ENCODE peak calls at places on chromosomes 6 and 20, in nine cellular contexts. T, E, Y, V, M, J, G, U and N are unnamed samples.

GRCh38 chr20:52011093-52011492 is 180.5 kb downstream of the ZFP64 start:
- DNase-seq in T (no peak), E (no peak), Y (no peak), V (no peak), M (no peak), J (no peak), G (no peak), U (no peak), N (no peak)

GRCh38 chr6:235763-236360 is 56.4 kb upstream of the DUSP22 start:
- DNase-seq in T (peak; percentile 78), E (no peak), Y (no peak), V (peak; percentile 54), M (no peak), J (peak; percentile 34), G (no peak), U (peak; percentile 57), N (no peak)

GRCh38 chr6:278494-278893 is 13.8 kb upstream of the DUSP22 start:
- DNase-seq in T (no peak), E (no peak), Y (no peak), V (no peak), M (no peak), J (no peak), G (no peak), U (no peak), N (no peak)

GRCh38 chr6:51841656-51842055 is 245.8 kb downstream of the PKHD1 start:
- DNase-seq in T (no peak), E (no peak), Y (no peak), V (peak; percentile 35), M (no peak), J (no peak), G (no peak), U (no peak), N (no peak)

GRCh38 chr6:36677753-36678487 is 594 bp upstream of the CDKN1A start:
- DNase-seq in T (no peak), E (no peak), Y (no peak), V (no peak), M (no peak), J (no peak), G (no peak), U (no peak), N (no peak)

GRCh38 chr6:73857341-73857890 is 161.4 kb downstream of the CD109 start:
- DNase-seq in T (no peak), E (no peak), Y (no peak), V (no peak), M (no peak), J (no peak), G (no peak), U (no peak), N (no peak)

GRCh38 chr6:111774346-111774703 is 98.9 kb downstream of the FYN start:
- DNase-seq in T (peak; percentile 37), E (no peak), Y (no peak), V (peak; percentile 70), M (no peak), J (no peak), G (no peak), U (no peak), N (no peak)

GRCh38 chr6:32271427-32271826 is 47.6 kb upstream of the NOTCH4 start:
- DNase-seq in T (no peak), E (no peak), Y (no peak), V (no peak), M (no peak), J (no peak), G (no peak), U (peak; percentile 9), N (no peak)

GRCh38 chr6:151763938-151764680 is 43.4 kb upstream of the ESR1 start:
- DNase-seq in T (peak; percentile 82), E (peak; percentile 91), Y (peak; percentile 95), V (peak; percentile 96), M (peak; percentile 95), J (peak; percentile 22), G (peak; percentile 95), U (no peak), N (peak; percentile 96)

GRCh38 chr6:49582529-49582928 is 32.1 kb downstream of the C6orf141 start:
- DNase-seq in T (no peak), E (no peak), Y (no peak), V (no peak), M (no peak), J (no peak), G (no peak), U (no peak), N (no peak)

GRCh38 chr6:49579649-49580048 is 29.2 kb downstream of the C6orf141 start:
- DNase-seq in T (no peak), E (no peak), Y (no peak), V (no peak), M (no peak), J (no peak), G (no peak), U (no peak), N (no peak)

GRCh38 chr6:49576618-49577017 is 26.1 kb downstream of the C6orf141 start:
- DNase-seq in T (no peak), E (no peak), Y (no peak), V (no peak), M (no peak), J (no peak), G (no peak), U (no peak), N (no peak)
- H3K4me1 ChIP-seq in T (no peaks in the 10 kb centered on the region), E (no peaks in the 10 kb centered on the region), Y (no peaks in the 10 kb centered on the region), V (no peaks in the 10 kb centered on the region), M (no peaks in the 10 kb centered on the region), J (no peaks in the 10 kb centered on the region), G (no peaks in the 10 kb centered on the region), U (no peaks in the 10 kb centered on the region), N (peaks cover 6% of the 10 kb centered on the region)

GRCh38 chr20:59033093-59033492 is 958 bp upstream of the ATP5F1E start:
- DNase-seq in T (no peak), E (no peak), Y (no peak), V (no peak), M (no peak), J (no peak), G (no peak), U (no peak), N (no peak)
- H3K4me3 ChIP-seq in T (peak overlapping the region; percentile 63), E (no peak overlapping the region), Y (peak overlapping the region; percentile 86), V (no peak overlapping the region), M (peak overlapping the region; percentile 78), J (peak overlapping the region; percentile 89), G (peak overlapping the region; percentile 85), U (peak overlapping the region; percentile 71), N (peak overlapping the region; percentile 68)

DNA sequence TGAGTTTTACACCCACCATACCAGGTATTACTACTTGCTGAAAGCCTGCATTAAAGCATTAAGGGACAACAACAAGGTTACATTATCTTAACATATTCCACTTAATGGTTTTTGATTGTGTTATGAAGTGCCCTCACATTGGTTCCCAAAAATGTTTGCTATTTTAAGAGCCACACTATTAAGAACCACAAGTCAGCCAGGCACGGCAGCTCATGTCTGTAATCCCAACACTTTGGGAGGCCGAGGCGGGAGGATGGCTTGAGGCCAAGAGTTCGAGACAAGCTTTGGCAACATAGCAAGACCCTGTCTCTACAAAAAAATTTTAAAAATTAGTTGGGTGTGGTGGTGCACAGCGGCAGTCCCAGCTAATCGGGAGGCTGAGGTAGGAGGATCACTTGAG is 28.2 kb downstream of the ATXN1 start:
- DNase-seq in T (no peak), E (no peak), Y (no peak), V (no peak), M (no peak), J (no peak), G (peak; percentile 28), U (no peak), N (no peak)
- H3K4me1 ChIP-seq in T (peaks cover 13% of the 10 kb centered on the region), E (peaks cover 41% of the 10 kb centered on the region), Y (peaks cover 64% of the 10 kb centered on the region), V (no peaks in the 10 kb centered on the region), M (no peaks in the 10 kb centered on the region), J (no peaks in the 10 kb centered on the region), G (peaks cover 60% of the 10 kb centered on the region), U (peaks cover 42% of the 10 kb centered on the region), N (peaks cover 37% of the 10 kb centered on the region)

GRCh38 chr6:149127212-149127611 is 190.3 kb upstream of the TAB2 start:
- DNase-seq in T (peak; percentile 73), E (no peak), Y (no peak), V (no peak), M (no peak), J (no peak), G (no peak), U (no peak), N (no peak)

GRCh38 chr6:149130093-149130872 is 187.2 kb upstream of the TAB2 start:
- DNase-seq in T (peak; percentile 21), E (no peak), Y (no peak), V (no peak), M (no peak), J (no peak), G (no peak), U (no peak), N (no peak)

GRCh38 chr6:149131891-149132290 is 185.6 kb upstream of the TAB2 start:
- DNase-seq in T (no peak), E (no peak), Y (no peak), V (no peak), M (no peak), J (no peak), G (no peak), U (no peak), N (no peak)

GRCh38 chr6:149129401-149130077 is 188.0 kb upstream of the TAB2 start:
- DNase-seq in T (peak; percentile 61), E (no peak), Y (no peak), V (no peak), M (peak; percentile 68), J (no peak), G (no peak), U (no peak), N (no peak)

DNA sequence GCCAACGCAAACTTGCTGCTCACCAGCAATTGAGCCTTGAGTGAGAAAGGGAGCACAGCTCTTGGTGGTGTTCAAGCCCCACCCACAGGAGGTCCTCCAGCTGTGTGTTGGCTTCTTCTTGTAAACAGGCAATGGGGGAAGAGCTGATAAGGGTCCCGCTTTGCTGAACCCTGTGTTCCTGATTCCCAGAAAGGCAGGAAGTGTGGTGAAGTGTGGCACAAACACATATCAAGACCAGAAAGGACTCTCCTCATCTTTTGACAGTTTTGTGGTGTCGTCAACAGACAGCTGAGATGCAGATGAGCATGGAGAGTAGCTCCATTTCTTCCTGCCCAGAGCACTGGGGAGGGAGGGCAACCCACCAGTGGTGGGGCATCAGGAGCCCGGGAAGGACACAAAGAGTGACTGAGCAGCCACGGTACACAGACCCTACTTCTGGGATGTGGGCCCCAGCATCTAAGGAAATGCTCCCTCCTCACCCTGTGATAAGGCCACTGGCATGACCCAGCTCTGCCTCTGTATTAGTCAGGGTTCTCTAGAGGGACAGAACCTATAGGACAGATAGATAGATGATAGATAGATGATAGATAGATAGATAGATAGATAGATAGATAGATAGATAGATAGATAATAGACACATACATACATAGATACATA is 188.9 kb upstream of the TAB2 start:
- DNase-seq in T (peak; percentile 51), E (no peak), Y (no peak), V (peak; percentile 11), M (no peak), J (peak; percentile 50), G (peak; percentile 40), U (no peak), N (no peak)
- H3K4me3 ChIP-seq in T (no peak overlapping the region), E (no peak overlapping the region), Y (no peak overlapping the region), V (no peak overlapping the region), M (no peak overlapping the region), J (peak overlapping the region; percentile 7), G (no peak overlapping the region), U (peak overlapping the region; percentile 49), N (no peak overlapping the region)

DNA sequence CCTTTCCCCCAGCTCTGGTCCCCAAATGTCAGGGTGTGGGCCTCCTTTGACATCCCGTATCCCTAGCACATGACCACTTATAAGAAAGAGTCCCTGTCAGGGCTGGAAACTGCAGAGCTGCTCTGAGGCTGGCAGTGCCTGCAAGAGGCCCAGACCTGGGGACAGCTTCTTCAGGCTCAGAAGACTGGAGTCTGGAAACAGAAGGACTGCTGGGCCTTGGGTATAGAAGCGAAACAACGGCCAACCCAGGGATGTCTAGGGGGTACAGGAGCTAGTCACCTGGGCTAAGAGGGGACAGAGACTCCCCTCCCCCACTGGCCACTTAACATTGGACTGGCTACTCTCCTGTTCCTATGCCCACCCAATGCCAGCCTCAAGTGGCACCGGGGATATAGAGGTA is 4.7 kb downstream of the SCUBE3 start:
- DNase-seq in T (no peak), E (no peak), Y (no peak), V (no peak), M (no peak), J (no peak), G (no peak), U (no peak), N (no peak)
- H3K4me1 ChIP-seq in T (no peaks in the 10 kb centered on the region), E (peaks cover 6% of the 10 kb centered on the region), Y (peaks cover 15% of the 10 kb centered on the region), V (peaks cover 11% of the 10 kb centered on the region), M (peaks cover under 1% of the 10 kb centered on the region), J (peaks cover 4% of the 10 kb centered on the region), G (peaks cover 81% of the 10 kb centered on the region), U (peaks cover 11% of the 10 kb centered on the region), N (no peaks in the 10 kb centered on the region)